ENCODE peak calls at places on chromosomes 11 and 22, in seven cellular contexts. P is activated gamma-delta T cell treated with anti-CD3 and anti-CD28 coated beads, Interleukin-2, amount 50 U/mL, for 16 hours; C is HTR-8/SVneo; W is midbrain; U is activated T-helper 1 cell treated with anti-CD3 and anti-CD28 coated beads, Interleukin-2, amount 50 U/mL, for 16 hours; X is neuronal stem cell; Z is H9. R is an unnamed sample.

GRCh38 chr11:86814775-86815174 is 14.4 kb downstream of the PRSS23 start:
- DNase-seq in P (no peak), C (no peak), W (no peak), U (no peak), X (no peak), Z (no peak), R (no peak)

GRCh38 chr22:49411236-49411635 is 416.4 kb downstream of the BRD1 start:
- DNase-seq in P (no peak), C (no peak), W (no peak), U (no peak), X (no peak), Z (no peak), R (no peak)

GRCh38 chr11:18452927-18453326 is 2.7 kb upstream of the LDHAL6A start:
- DNase-seq in P (no peak), C (peak), W (no peak), U (no peak), X (no peak), Z (no peak), R (no peak)

GRCh38 chr11:47488674-47489394 is 39.9 kb upstream of the RAPSN start:
- DNase-seq in P (no peak), C (no peak), W (no peak), U (no peak), X (no peak), Z (no peak), R (no peak)

GRCh38 chr11:68345776-68346728 is 33.7 kb downstream of the LRP5 start:
- DNase-seq in P (no peak), C (no peak), W (no peak), U (no peak), X (no peak), Z (no peak), R (no peak)

GRCh38 chr11:119236490-119236889 is 30.4 kb downstream of the CBL start:
- DNase-seq in P (no peak), C (no peak), W (no peak), U (no peak), X (no peak), Z (no peak), R (no peak)

GRCh38 chr11:67002297-67002913 is 20.5 kb upstream of the SYT12 start:
- DNase-seq in P (no peak), C (no peak), W (no peak), U (no peak), X (peak), Z (peak), R (no peak)

GRCh38 chr11:118000067-118000849 is 14.1 kb downstream of the IL10RA start:
- DNase-seq in P (no peak), C (no peak), W (no peak), U (no peak), X (no peak), Z (no peak), R (no peak)

GRCh38 chr22:24506802-24507438 is 11.8 kb downstream of the UPB1 start:
- DNase-seq in P (no peak), C (no peak), W (no peak), U (no peak), X (no peak), Z (peak), R (no peak)

GRCh38 chr22:20805972-20806471 is 32.1 kb downstream of the SERPIND1 start:
- DNase-seq in P (no peak), C (no peak), W (no peak), U (no peak), X (no peak), Z (no peak), R (no peak)

GRCh38 chr11:2708151-2708581 is 8.4 kb upstream of the KCNQ1OT1 start:
- DNase-seq in P (no peak), C (no peak), W (peak), U (no peak), X (no peak), Z (no peak), R (no peak)

GRCh38 chr11:78319453-78319955 is 98.1 kb downstream of the GAB2 start:
- DNase-seq in P (no peak), C (no peak), W (peak), U (no peak), X (no peak), Z (no peak), R (no peak)

GRCh38 chr22:44204937-44205712 is 24.4 kb downstream of the PARVG start:
- DNase-seq in P (no peak), C (no peak), W (no peak), U (no peak), X (no peak), Z (no peak), R (no peak)

GRCh38 chr22:36289406-36289870 is 36.5 kb downstream of the APOL1 start:
- DNase-seq in P (no peak), C (no peak), W (no peak), U (no peak), X (no peak), Z (no peak), R (no peak)

GRCh38 chr11:116193321-116194114 is 579.3 kb downstream of the BUD13 start:
- DNase-seq in P (no peak), C (peak), W (no peak), U (no peak), X (peak), Z (peak), R (no peak)

GRCh38 chr11:73308003-73308962 is at the start of gene ARHGEF17:
- DNase-seq in P (no peak), C (peak), W (peak), U (no peak), X (peak), Z (peak), R (peak)

GRCh38 chr11:44623716-44624491 is 58.4 kb downstream of the CD82 start:
- DNase-seq in P (no peak), C (no peak), W (no peak), U (no peak), X (no peak), Z (peak), R (no peak)

GRCh38 chr11:8033312-8033715 is 46.2 kb downstream of the EIF3F start:
- DNase-seq in P (peak), C (peak), W (peak), U (peak), X (peak), Z (peak), R (peak)

GRCh38 chr22:41096391-41096790 is 4.0 kb downstream of the EP300 start:
- DNase-seq in P (no peak), C (no peak), W (no peak), U (no peak), X (no peak), Z (no peak), R (no peak)

GRCh38 chr11:67367014-67367835 is 6.2 kb downstream of the CLCF1 start:
- DNase-seq in P (no peak), C (no peak), W (no peak), U (no peak), X (no peak), Z (no peak), R (no peak)

GRCh38 chr11:62909107-62909894 is 11.9 kb downstream of the CHRM1 start:
- DNase-seq in P (no peak), C (peak), W (peak), U (no peak), X (peak), Z (peak), R (no peak)

GRCh38 chr22:38653741-38654140 is 2.5 kb downstream of the FAM227A start:
- DNase-seq in P (no peak), C (no peak), W (no peak), U (no peak), X (no peak), Z (no peak), R (no peak)

GRCh38 chr11:8714622-8715225 is 32.1 kb downstream of the RPL27A start:
- DNase-seq in P (no peak), C (no peak), W (no peak), U (no peak), X (no peak), Z (no peak), R (no peak)

GRCh38 chr11:12247543-12248287 is 129.7 kb upstream of the PARVA start:
- DNase-seq in P (no peak), C (no peak), W (no peak), U (no peak), X (no peak), Z (no peak), R (no peak)

GRCh38 chr11:128029219-128029722 is 558.1 kb downstream of the ETS1 start:
- DNase-seq in P (no peak), C (no peak), W (no peak), U (no peak), X (no peak), Z (no peak), R (no peak)

GRCh38 chr22:27990451-27990840 is 71.4 kb upstream of the PITPNB start:
- DNase-seq in P (no peak), C (no peak), W (no peak), U (no peak), X (no peak), Z (peak), R (no peak)

GRCh38 chr22:46833228-46833627 is 70.8 kb downstream of the TBC1D22A start:
- DNase-seq in P (no peak), C (no peak), W (no peak), U (no peak), X (no peak), Z (peak), R (no peak)

GRCh38 chr11:110776091-110776490 is 63.9 kb upstream of the ARHGAP20 start:
- DNase-seq in P (no peak), C (no peak), W (no peak), U (no peak), X (no peak), Z (no peak), R (no peak)

GRCh38 chr11:83895516-83895915 is 609.3 kb upstream of the CCDC90B start:
- DNase-seq in P (no peak), C (no peak), W (no peak), U (no peak), X (peak), Z (no peak), R (no peak)

GRCh38 chr22:39448205-39449054 is 8.4 kb upstream of the MGAT3 start:
- DNase-seq in P (no peak), C (no peak), W (no peak), U (no peak), X (no peak), Z (no peak), R (no peak)

GRCh38 chr11:74347381-74347780 is 35.9 kb upstream of the P4HA3 start:
- DNase-seq in P (no peak), C (no peak), W (no peak), U (no peak), X (no peak), Z (no peak), R (no peak)

GRCh38 chr11:119790476-119790875 is 61.5 kb upstream of the NECTIN1 start:
- DNase-seq in P (no peak), C (no peak), W (no peak), U (no peak), X (no peak), Z (no peak), R (no peak)

GRCh38 chr11:112042161-112042960 is 17.2 kb downstream of the DLAT start:
- DNase-seq in P (no peak), C (peak), W (no peak), U (no peak), X (no peak), Z (no peak), R (no peak)

GRCh38 chr11:114183041-114183511 is 113.1 kb upstream of the NNMT start:
- DNase-seq in P (peak), C (no peak), W (no peak), U (peak), X (no peak), Z (no peak), R (no peak)

GRCh38 chr11:119172513-119172912 is 4.0 kb downstream of the NLRX1 start:
- DNase-seq in P (no peak), C (no peak), W (no peak), U (no peak), X (no peak), Z (no peak), R (no peak)

GRCh38 chr11:112734207-112734606 is 227.0 kb upstream of the NCAM1 start:
- DNase-seq in P (no peak), C (peak), W (no peak), U (no peak), X (peak), Z (peak), R (no peak)

GRCh38 chr11:129277216-129277838 is 85.2 kb upstream of the ARHGAP32 start:
- DNase-seq in P (no peak), C (no peak), W (no peak), U (no peak), X (no peak), Z (no peak), R (no peak)

GRCh38 chr22:47929073-47929472 is 1166.6 kb downstream of the TBC1D22A start:
- DNase-seq in P (no peak), C (no peak), W (no peak), U (no peak), X (no peak), Z (no peak), R (no peak)

GRCh38 chr11:859394-860131 is 16.9 kb downstream of the TSPAN4 start:
- DNase-seq in P (no peak), C (no peak), W (peak), U (no peak), X (no peak), Z (no peak), R (peak)